ENCODE peak calls at places on chromosomes 5 and 9, in nine cellular contexts. P, M, I, W, K, H, E, Z and N are unnamed samples.

GRCh38 chr9:73073337-73074175 is 78.1 kb upstream of the ANXA1 start:
- DNase-seq in K (no peak), I (no peak), M (peak; percentile 4), Z (no peak), H (no peak), P (no peak), E (no peak), W (no peak), N (no peak)

GRCh38 chr9:113651896-113652295 is 188.4 kb downstream of the RGS3 start:
- DNase-seq in M (no peak), H (no peak), W (no peak), K (no peak), P (no peak), Z (no peak), I (no peak), E (no peak), N (no peak)

GRCh38 chr5:171595801-171596231 is 176.4 kb downstream of the FGF18 start:
- DNase-seq in E (peak; percentile 45), H (no peak), K (no peak), I (no peak), W (peak; percentile 38), Z (no peak), M (peak; percentile 71), P (no peak), N (no peak)

GRCh38 chr5:55440188-55440646 is 94.5 kb downstream of the PLPP1 start:
- DNase-seq in E (no peak), Z (no peak), W (no peak), P (no peak), M (no peak), I (no peak), K (no peak), H (no peak), N (peak; percentile 43)

GRCh38 chr9:17236147-17236546 is 101.3 kb downstream of the CNTLN start:
- DNase-seq in Z (no peak), W (no peak), I (no peak), H (no peak), P (no peak), M (no peak), K (no peak), E (no peak), N (no peak)

GRCh38 chr5:177271113-177271512 is 32.4 kb downstream of the RAB24 start:
- DNase-seq in K (no peak), W (no peak), M (no peak), E (no peak), H (no peak), P (no peak), I (no peak), Z (no peak), N (no peak)

GRCh38 chr5:55894135-55894534 is 43.0 kb downstream of the IL31RA start:
- DNase-seq in P (no peak), I (no peak), Z (no peak), W (no peak), E (no peak), M (no peak), K (no peak), H (no peak), N (no peak)

GRCh38 chr9:133113163-133113927 is 7.7 kb downstream of the RALGDS start:
- DNase-seq in W (peak; percentile 40), E (no peak), Z (no peak), M (no peak), K (no peak), I (peak; percentile 26), H (no peak), P (no peak), N (no peak)

GRCh38 chr9:105055922-105056321 is 128.0 kb upstream of the ABCA1 start:
- DNase-seq in W (no peak), K (no peak), E (no peak), Z (no peak), P (no peak), M (peak; percentile 37), I (no peak), H (no peak), N (no peak)

GRCh38 chr9:125486576-125486975 is 220.4 kb downstream of the MAPKAP1 start:
- DNase-seq in E (no peak), Z (no peak), M (no peak), K (no peak), H (no peak), P (no peak), I (no peak), W (no peak), N (no peak)

GRCh38 chr5:141373673-141374317 is at the start of gene PCDHGA6:
- DNase-seq in I (no peak), E (no peak), H (no peak), K (no peak), W (no peak), Z (no peak), M (no peak), P (no peak), N (peak; percentile 44)

GRCh38 chr5:9115093-9115492 is 430.8 kb downstream of the SEMA5A start:
- DNase-seq in M (no peak), W (no peak), H (no peak), K (no peak), I (no peak), P (no peak), E (no peak), Z (no peak), N (no peak)

GRCh38 chr9:121989010-121989409 is 104.1 kb downstream of the TTLL11 start:
- DNase-seq in Z (no peak), I (no peak), P (no peak), K (no peak), M (peak; percentile 33), W (no peak), E (no peak), H (no peak), N (peak; percentile 83)

GRCh38 chr9:106602354-106602753 is 260.6 kb upstream of the ZNF462 start:
- DNase-seq in Z (no peak), M (peak; percentile 17), E (no peak), W (no peak), K (no peak), P (no peak), H (no peak), I (no peak), N (no peak)

GRCh38 chr9:112115109-112115508 is 60.0 kb downstream of the SUSD1 start:
- DNase-seq in M (no peak), E (no peak), W (no peak), P (no peak), H (no peak), I (no peak), K (no peak), Z (no peak), N (no peak)

GRCh38 chr5:146560205-146560812 is 44.3 kb upstream of the GPR151 start:
- DNase-seq in K (no peak), E (no peak), H (no peak), P (no peak), M (peak; percentile 19), W (no peak), Z (no peak), I (no peak), N (peak; percentile 70)

GRCh38 chr9:35643046-35643445 is 7.7 kb downstream of the SIT1 start:
- DNase-seq in E (no peak), K (no peak), H (no peak), I (no peak), W (no peak), M (no peak), P (no peak), Z (no peak), N (no peak)

GRCh38 chr9:81596671-81597426 is 92.5 kb downstream of the TLE1 start:
- DNase-seq in Z (no peak), I (no peak), M (no peak), K (no peak), W (no peak), H (no peak), P (no peak), E (no peak), N (peak; percentile 27)

GRCh38 chr5:172414618-172415599 is 39.4 kb downstream of the SH3PXD2B start:
- DNase-seq in H (no peak), P (no peak), K (no peak), M (peak; percentile 58), W (no peak), Z (no peak), I (peak; percentile 70), E (peak; percentile 55), N (no peak)

GRCh38 chr5:72452515-72453259 is 54.5 kb downstream of the ZNF366 start:
- DNase-seq in M (peak; percentile 77), E (peak; percentile 92), H (no peak), P (no peak), W (peak; percentile 95), K (no peak), Z (no peak), I (peak; percentile 77), N (no peak)

GRCh38 chr5:54205918-54206317 is 104.5 kb downstream of the ARL15 start:
- DNase-seq in I (no peak), H (no peak), Z (no peak), W (no peak), E (no peak), K (no peak), P (no peak), M (no peak), N (no peak)

GRCh38 chr5:306011-306805 is 15.3 kb upstream of the AHRR start:
- DNase-seq in M (no peak), P (no peak), W (no peak), I (no peak), K (no peak), Z (no peak), E (no peak), H (no peak), N (no peak)

GRCh38 chr5:77645158-77645994 is 6.9 kb upstream of the OTP start:
- DNase-seq in Z (no peak), H (peak; percentile 33), I (no peak), P (no peak), W (no peak), M (no peak), K (no peak), E (no peak), N (peak; percentile 72)

GRCh38 chr9:107158321-107158720 is 124.8 kb upstream of the RAD23B start:
- DNase-seq in H (no peak), I (no peak), M (peak; percentile 34), P (no peak), W (no peak), K (peak; percentile 44), E (peak; percentile 59), Z (no peak), N (peak; percentile 83)